ENCODE peak calls at places on chromosome 1, in eight cellular contexts. K, T, G, N, B, J, E and Z are unnamed samples.

GRCh38 chr1:209238356-209238755 is 345.2 kb upstream of the CAMK1G start:
- DNase-seq in E (no peak), T (no peak), K (no peak), G (no peak), N (no peak), J (no peak), B (no peak), Z (no peak)

GRCh38 chr1:231702804-231703203 is 76.2 kb downstream of the DISC1 start:
- DNase-seq in N (no peak), B (no peak), T (no peak), J (no peak), E (no peak), K (peak), G (no peak), Z (no peak)

GRCh38 chr1:86914998-86915736 is 732 bp downstream of the HS2ST1 start:
- DNase-seq in J (peak), N (no peak), G (peak), E (peak), K (peak), T (peak), B (peak), Z (peak)

GRCh38 chr1:67860776-67861175 is 27.5 kb upstream of the GNG12 start:
- DNase-seq in E (no peak), G (no peak), J (no peak), K (no peak), B (no peak), N (no peak), T (no peak), Z (no peak)

GRCh38 chr1:226593541-226593940 is 45.0 kb downstream of the STUM start:
- DNase-seq in N (no peak), E (no peak), G (no peak), K (no peak), T (no peak), J (no peak), B (no peak), Z (no peak)

GRCh38 chr1:171742577-171742922 is 685 bp upstream of the VAMP4 start:
- DNase-seq in E (peak), N (no peak), G (peak), B (peak), T (peak), J (peak), K (peak), Z (no peak)

GRCh38 chr1:23601104-23601967 is 42.0 kb upstream of the ID3 start:
- DNase-seq in J (no peak), K (no peak), G (no peak), N (no peak), T (no peak), E (no peak), B (no peak), Z (no peak)

GRCh38 chr1:58848818-58849411 is 65.1 kb upstream of the JUN start:
- DNase-seq in E (peak), K (peak), B (peak), G (peak), T (no peak), N (no peak), J (peak), Z (peak)

GRCh38 chr1:68984289-68984688 is 487.4 kb upstream of the DEPDC1 start:
- DNase-seq in G (no peak), J (no peak), B (no peak), E (no peak), T (no peak), K (no peak), N (no peak), Z (no peak)

GRCh38 chr1:109687641-109688499 is at the start of gene GSTM1:
- DNase-seq in J (no peak), N (no peak), G (no peak), E (no peak), B (peak), T (no peak), K (no peak), Z (peak)

GRCh38 chr1:81803423-81804103 is 2.8 kb downstream of the ADGRL2 start:
- DNase-seq in J (no peak), E (no peak), N (no peak), B (no peak), G (no peak), K (peak), T (peak), Z (no peak)

GRCh38 chr1:64983110-64983509 is 16.8 kb upstream of the JAK1 start:
- DNase-seq in G (peak), J (no peak), N (no peak), B (no peak), K (peak), E (peak), T (peak), Z (no peak)

GRCh38 chr1:160097196-160097910 is 1.1 kb downstream of the IGSF8 start:
- DNase-seq in E (no peak), K (no peak), J (no peak), N (no peak), B (no peak), G (no peak), T (no peak), Z (no peak)

GRCh38 chr1:16189921-16190499 is 22.4 kb downstream of the ARHGEF19 start:
- DNase-seq in N (no peak), K (no peak), G (no peak), B (no peak), J (no peak), E (no peak), T (no peak), Z (no peak)

GRCh38 chr1:155474156-155474555 is 88.4 kb downstream of the ASH1L start:
- DNase-seq in J (no peak), N (no peak), T (no peak), E (no peak), K (no peak), G (no peak), B (no peak), Z (no peak)

GRCh38 chr1:238088891-238089290 is 198.2 kb upstream of the ZP4 start:
- DNase-seq in N (no peak), K (no peak), B (no peak), E (no peak), G (no peak), J (no peak), T (no peak), Z (no peak)

GRCh38 chr1:2451744-2452582 is 24.1 kb upstream of the PLCH2 start:
- DNase-seq in E (no peak), N (no peak), B (no peak), G (no peak), K (peak), J (no peak), T (no peak), Z (no peak)

GRCh38 chr1:19222979-19223824 is 13.1 kb upstream of the UBR4 start:
- DNase-seq in G (no peak), T (no peak), N (no peak), K (peak), E (no peak), J (no peak), B (no peak), Z (no peak)

GRCh38 chr1:26695417-26696190 is at the start of gene ARID1A:
- DNase-seq in E (peak), K (peak), J (peak), G (peak), T (peak), N (peak), B (peak), Z (peak)
- TF ChIP-seq CTCF in E (no peak), K (peak), J (no peak), G (no peak), T (no peak), N (no peak), B (no peak), Z (no peak)

DNA sequence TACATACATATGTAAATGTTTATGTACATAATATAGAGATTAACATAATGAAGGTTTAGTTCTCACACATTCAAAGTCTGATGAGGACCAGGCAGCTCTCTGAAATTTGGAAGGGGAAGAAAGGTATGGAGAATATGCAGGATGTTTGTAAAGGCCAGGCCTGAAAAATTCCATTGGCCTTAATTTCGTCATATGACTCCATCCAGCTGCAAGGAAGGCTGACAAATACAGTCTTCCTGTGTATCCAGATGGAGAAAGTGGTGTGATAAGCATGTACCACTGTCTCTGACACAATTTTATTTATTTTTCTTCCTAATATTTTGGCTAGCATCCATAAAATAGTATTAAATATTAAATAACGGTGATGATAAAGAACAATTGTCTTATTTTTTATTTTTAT is 6.3 kb upstream of the SGIP1 start:
- DNase-seq in G (no peak), N (no peak), T (no peak), B (no peak), E (no peak), K (peak), J (no peak), Z (no peak)
- TF ChIP-seq POLR2A in G (no peak), N (no peak), T (no peak), B (no peak), E (no peak), K (no peak), J (no peak), Z (no peak)

GRCh38 chr1:152458384-152459185 is 44.5 kb upstream of the CRNN start:
- DNase-seq in K (peak), T (peak), G (peak), N (no peak), B (peak), J (peak), E (peak), Z (peak)

GRCh38 chr1:152459596-152460528 is 45.8 kb upstream of the CRNN start:
- DNase-seq in B (peak), K (peak), G (peak), E (peak), T (peak), J (peak), N (no peak), Z (peak)

GRCh38 chr1:152460529-152460899 is 46.5 kb upstream of the CRNN start:
- DNase-seq in K (no peak), J (no peak), G (no peak), B (no peak), N (no peak), T (no peak), E (no peak), Z (no peak)

GRCh38 chr1:152462636-152463035 is 48.0 kb upstream of the LCE5A start:
- DNase-seq in J (no peak), K (no peak), G (no peak), E (no peak), B (no peak), T (no peak), N (no peak), Z (peak)

DNA sequence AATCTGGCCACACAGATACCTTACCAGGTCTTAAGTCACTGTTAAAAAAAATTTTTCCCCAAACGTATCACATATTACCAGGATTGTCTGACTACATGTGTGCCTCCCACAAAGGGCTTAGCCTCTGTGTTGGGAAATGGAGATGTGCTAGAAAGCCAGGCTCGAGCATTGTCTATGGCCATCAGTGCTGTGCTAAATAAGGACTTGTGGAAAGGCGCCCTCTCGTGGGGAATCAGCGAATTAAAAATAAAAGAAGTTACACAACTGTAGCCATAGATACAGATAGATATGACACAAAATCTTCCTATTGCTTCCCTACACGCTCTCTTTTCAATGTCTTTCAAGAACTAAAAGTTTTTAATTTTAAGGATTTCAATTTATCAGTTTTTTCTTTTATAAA is 47.5 kb upstream of the CRNN start:
- DNase-seq in E (peak), T (peak), J (no peak), K (peak), B (no peak), G (no peak), N (no peak), Z (peak)
- TF ChIP-seq CTCF in E (peak), T (peak), J (no peak), K (peak), B (peak), G (peak), N (no peak), Z (no peak)

DNA sequence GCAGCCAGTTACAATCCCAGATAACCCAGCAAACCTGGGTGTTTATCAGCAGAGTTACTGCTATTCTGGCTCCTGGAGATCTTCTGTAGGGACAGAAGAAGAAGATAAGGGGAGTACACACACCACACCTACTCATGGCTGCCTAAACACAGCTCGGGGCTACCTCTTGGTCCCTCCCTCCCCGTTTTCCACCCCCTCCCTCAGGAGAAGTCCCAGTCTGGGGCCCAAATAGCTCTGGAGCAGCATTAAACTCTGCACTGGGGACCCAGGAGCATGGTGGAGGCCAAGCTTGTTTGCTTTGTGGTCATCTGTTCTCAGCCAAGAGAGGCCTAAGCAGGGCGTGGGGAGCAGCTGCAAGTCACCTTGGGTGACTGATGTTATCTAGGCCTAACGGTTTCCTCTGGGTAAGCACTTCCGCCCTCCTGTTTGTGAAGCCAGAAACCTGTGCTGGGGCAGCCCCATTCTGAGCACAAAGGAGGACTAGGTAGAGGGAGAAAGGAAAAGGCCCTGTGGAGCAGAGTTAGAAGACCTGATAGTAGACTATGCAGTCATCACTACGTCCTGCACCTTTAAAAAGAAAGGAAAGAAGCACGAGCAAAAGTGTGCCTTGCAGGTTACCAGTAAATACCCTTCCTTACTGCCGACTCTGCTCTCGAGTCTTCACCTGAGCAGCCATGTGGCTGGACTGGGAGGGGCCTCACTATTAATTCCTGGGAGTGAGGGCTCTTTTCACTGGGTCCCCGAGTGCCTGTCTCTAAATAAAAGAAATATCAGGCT is 2.0 kb upstream of the RCSD1 start:
- DNase-seq in J (no peak), E (no peak), G (no peak), B (no peak), T (no peak), K (no peak), N (no peak), Z (no peak)
- TF ChIP-seq POLR2A in J (no peak), E (no peak), G (no peak), B (no peak), T (no peak), K (no peak), N (no peak), Z (no peak)

GRCh38 chr1:18166929-18167328 is 59.3 kb downstream of the IGSF21 start:
- DNase-seq in E (no peak), J (no peak), K (no peak), T (no peak), N (no peak), G (no peak), B (no peak), Z (no peak)
- TF ChIP-seq CTCF in E (no peak), J (no peak), K (no peak), T (no peak), N (no peak), G (no peak), B (no peak), Z (no peak)

GRCh38 chr1:50268049-50268448 is 155.2 kb downstream of the DMRTA2 start:
- DNase-seq in B (no peak), N (no peak), J (no peak), G (no peak), T (no peak), E (no peak), K (no peak), Z (no peak)
- TF ChIP-seq POLR2A in B (no peak), N (no peak), J (no peak), G (no peak), T (no peak), E (no peak), K (no peak), Z (no peak)

GRCh38 chr1:20478072-20478660 is 7.8 kb downstream of the CAMK2N1 start:
- DNase-seq in B (no peak), K (no peak), J (no peak), G (no peak), N (no peak), T (no peak), E (no peak), Z (no peak)
- TF ChIP-seq CTCF in B (no peak), K (no peak), J (no peak), G (no peak), N (no peak), T (no peak), E (no peak), Z (no peak)

GRCh38 chr1:118300808-118301207 is 115.8 kb upstream of the SPAG17 start:
- DNase-seq in T (no peak), J (no peak), G (no peak), E (no peak), B (no peak), K (no peak), N (no peak), Z (no peak)

GRCh38 chr1:118304722-118305344 is 119.8 kb upstream of the SPAG17 start:
- DNase-seq in T (no peak), J (no peak), G (no peak), B (no peak), N (no peak), K (no peak), E (no peak), Z (no peak)

GRCh38 chr1:118298397-118298796 is 113.4 kb upstream of the SPAG17 start:
- DNase-seq in K (no peak), N (no peak), E (no peak), T (no peak), B (no peak), J (peak), G (no peak), Z (no peak)

GRCh38 chr1:118303534-118303933 is 118.5 kb upstream of the SPAG17 start:
- DNase-seq in N (no peak), K (no peak), B (no peak), J (no peak), E (no peak), G (no peak), T (no peak), Z (no peak)

GRCh38 chr1:118302145-118302544 is 117.1 kb upstream of the SPAG17 start:
- DNase-seq in T (no peak), N (no peak), B (no peak), E (no peak), J (no peak), K (no peak), G (no peak), Z (no peak)
- TF ChIP-seq POLR2A in T (no peak), N (no peak), B (no peak), E (no peak), J (no peak), K (no peak), G (no peak), Z (no peak)

DNA sequence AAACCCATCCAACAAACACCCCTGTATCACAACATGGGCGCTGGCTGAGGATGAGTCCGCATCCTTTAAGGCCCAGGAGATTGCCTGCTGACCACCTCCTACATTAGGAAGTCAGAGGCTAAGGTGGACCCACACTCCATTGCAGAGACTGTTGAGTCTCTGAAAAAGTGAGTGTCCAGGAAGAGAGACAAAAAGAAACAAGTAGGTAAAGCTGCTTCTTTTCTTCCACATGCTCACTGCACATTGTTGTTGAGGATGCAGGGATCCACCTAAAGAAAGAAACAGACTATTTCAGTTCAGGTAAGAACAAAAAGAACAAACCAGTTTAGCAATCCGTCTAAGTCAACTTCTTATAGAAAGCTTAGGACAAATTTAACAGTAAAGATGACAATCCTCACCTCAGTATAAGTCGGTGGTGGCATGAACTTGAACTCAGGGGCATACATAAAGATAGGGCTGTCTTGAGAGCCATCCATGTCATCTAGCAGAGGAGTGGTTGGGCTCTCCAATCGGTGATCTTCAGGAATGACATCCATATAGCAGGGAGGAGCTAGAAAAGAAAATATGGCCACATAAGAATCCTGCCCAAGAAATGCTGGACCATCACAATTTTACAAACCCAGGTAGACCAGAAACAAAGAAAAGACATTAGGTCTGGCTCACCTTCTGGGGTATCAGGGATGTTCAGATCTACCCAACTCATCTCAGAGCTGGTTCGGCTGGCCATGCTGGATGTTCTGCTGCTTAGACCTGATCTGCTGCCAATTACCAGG is 2.6 kb downstream of the TXNIP start:
- DNase-seq in N (no peak), B (peak), E (no peak), T (no peak), G (no peak), J (no peak), K (no peak), Z (no peak)
- TF ChIP-seq CTCF in N (no peak), B (no peak), E (no peak), T (no peak), G (no peak), J (no peak), K (no peak), Z (no peak)

GRCh38 chr1:26317612-26318337 is at the start of gene CD52:
- DNase-seq in G (no peak), E (no peak), K (no peak), B (no peak), N (no peak), T (no peak), J (no peak), Z (no peak)
- TF ChIP-seq POLR2A in G (no peak), E (no peak), K (no peak), B (no peak), N (no peak), T (no peak), J (no peak), Z (no peak)